ENCODE peak calls at places on chromosomes 16 and 17, in four cellular contexts. One of them, this sample, is unnamed.

GRCh38 chr16:4892356-4893102 is 44.4 kb downstream of the PPL start:
- DNase-seq in breast epithelium: no peak
- DNase-seq in heart left ventricle: no peak
- DNase-seq in effector memory CD4-positive, alpha-beta T cell: no peak
- DNase-seq in this sample: no peak

GRCh38 chr16:477758-478157 is 49.8 kb upstream of the CAPN15 start:
- DNase-seq in heart left ventricle: no peak
- DNase-seq in breast epithelium: no peak
- DNase-seq in effector memory CD4-positive, alpha-beta T cell: no peak
- DNase-seq in this sample: no peak

GRCh38 chr17:28466521-28467048 is 6.9 kb upstream of the SLC13A2 start:
- DNase-seq in effector memory CD4-positive, alpha-beta T cell: no peak
- DNase-seq in heart left ventricle: no peak
- DNase-seq in breast epithelium: no peak
- DNase-seq in this sample: no peak

GRCh38 chr17:64326420-64327054 is 63.5 kb upstream of the TEX2 start:
- DNase-seq in breast epithelium: peak; percentile 93
- DNase-seq in effector memory CD4-positive, alpha-beta T cell: no peak
- DNase-seq in heart left ventricle: peak; percentile 89
- DNase-seq in this sample: no peak

GRCh38 chr16:67833035-67833417 is 9.1 kb upstream of the THAP11 start:
- DNase-seq in heart left ventricle: peak; percentile 18
- DNase-seq in effector memory CD4-positive, alpha-beta T cell: no peak
- DNase-seq in breast epithelium: no peak
- DNase-seq in this sample: no peak

GRCh38 chr17:67855504-67856324 is 30.4 kb downstream of the BPTF start:
- DNase-seq in heart left ventricle: no peak
- DNase-seq in effector memory CD4-positive, alpha-beta T cell: no peak
- DNase-seq in breast epithelium: no peak
- DNase-seq in this sample: no peak

GRCh38 chr17:71765437-71765836 is 355.4 kb upstream of the SOX9 start:
- DNase-seq in breast epithelium: no peak
- DNase-seq in heart left ventricle: no peak
- DNase-seq in effector memory CD4-positive, alpha-beta T cell: no peak
- DNase-seq in this sample: no peak

GRCh38 chr17:44220211-44221071 is 966 bp upstream of the UBTF start:
- DNase-seq in effector memory CD4-positive, alpha-beta T cell: peak; percentile 34
- DNase-seq in heart left ventricle: peak; percentile 77
- DNase-seq in breast epithelium: no peak
- DNase-seq in this sample: no peak

GRCh38 chr16:86975445-86975844 is 341.7 kb downstream of the C16orf95 start:
- DNase-seq in heart left ventricle: peak; percentile 28
- DNase-seq in breast epithelium: peak; percentile 55
- DNase-seq in effector memory CD4-positive, alpha-beta T cell: no peak
- DNase-seq in this sample: no peak

GRCh38 chr17:82687871-82688270 is 10.6 kb downstream of the RAB40B start:
- DNase-seq in effector memory CD4-positive, alpha-beta T cell: no peak
- DNase-seq in heart left ventricle: no peak
- DNase-seq in breast epithelium: no peak
- DNase-seq in this sample: no peak

GRCh38 chr16:75304521-75305363 is 53.3 kb upstream of the BCAR1 start:
- DNase-seq in heart left ventricle: no peak
- DNase-seq in effector memory CD4-positive, alpha-beta T cell: no peak
- DNase-seq in breast epithelium: no peak
- DNase-seq in this sample: peak; percentile 60

GRCh38 chr17:82703935-82704865 is 5.7 kb upstream of the RAB40B start:
- DNase-seq in breast epithelium: no peak
- DNase-seq in heart left ventricle: no peak
- DNase-seq in effector memory CD4-positive, alpha-beta T cell: no peak
- DNase-seq in this sample: no peak

GRCh38 chr17:20122236-20122879 is 113.2 kb downstream of the SPECC1 start:
- DNase-seq in effector memory CD4-positive, alpha-beta T cell: no peak
- DNase-seq in heart left ventricle: no peak
- DNase-seq in breast epithelium: no peak
- DNase-seq in this sample: no peak

DNA sequence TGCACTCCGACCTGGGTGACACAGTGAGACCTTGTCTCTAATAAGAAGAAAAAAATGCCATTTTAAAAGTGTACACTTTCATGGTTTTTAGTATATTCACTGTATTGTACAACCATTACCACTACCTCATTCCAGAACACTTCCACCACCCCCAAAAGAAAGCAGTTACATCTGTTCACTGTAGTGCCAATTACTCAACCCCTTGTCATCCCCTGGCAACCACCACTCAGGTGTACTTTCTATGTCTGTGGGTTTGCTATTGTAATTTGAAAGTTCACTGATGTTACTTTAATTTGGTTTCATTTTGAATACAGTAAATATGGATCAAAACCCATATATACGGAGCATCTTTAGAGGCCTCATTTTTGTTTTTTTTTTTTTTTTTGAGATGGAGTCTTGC is 6.1 kb downstream of the ZG16 start:
- DNase-seq in breast epithelium: no peak
- DNase-seq in heart left ventricle: no peak
- DNase-seq in effector memory CD4-positive, alpha-beta T cell: no peak
- DNase-seq in this sample: no peak
- H3K27ac ChIP-seq in breast epithelium: no peak overlapping the region
- H3K27ac ChIP-seq in heart left ventricle: no peak overlapping the region
- H3K27ac ChIP-seq in effector memory CD4-positive, alpha-beta T cell: no peak overlapping the region
- H3K27ac ChIP-seq in this sample: no peak overlapping the region

GRCh38 chr17:40541060-40541872 is 24.0 kb downstream of the CCR7 start:
- DNase-seq in effector memory CD4-positive, alpha-beta T cell: peak; percentile 76
- DNase-seq in heart left ventricle: no peak
- DNase-seq in breast epithelium: peak; percentile 66
- DNase-seq in this sample: no peak
- H3K27ac ChIP-seq in effector memory CD4-positive, alpha-beta T cell: peak overlapping the region; percentile 74
- H3K27ac ChIP-seq in heart left ventricle: peak overlapping the region; percentile 88
- H3K27ac ChIP-seq in breast epithelium: peak overlapping the region; percentile 96
- H3K27ac ChIP-seq in this sample: peak overlapping the region; percentile 76

GRCh38 chr17:7355053-7355452 is at the start of gene TMEM95:
- DNase-seq in heart left ventricle: no peak
- DNase-seq in effector memory CD4-positive, alpha-beta T cell: no peak
- DNase-seq in breast epithelium: no peak
- DNase-seq in this sample: peak; percentile 66
- H3K27ac ChIP-seq in heart left ventricle: no peak within 1 kb of the TSS
- H3K27ac ChIP-seq in effector memory CD4-positive, alpha-beta T cell: no peak within 1 kb of the TSS
- H3K27ac ChIP-seq in breast epithelium: peak within 1 kb of the TSS; percentile 60
- H3K27ac ChIP-seq in this sample: peak within 1 kb of the TSS; percentile 87

DNA sequence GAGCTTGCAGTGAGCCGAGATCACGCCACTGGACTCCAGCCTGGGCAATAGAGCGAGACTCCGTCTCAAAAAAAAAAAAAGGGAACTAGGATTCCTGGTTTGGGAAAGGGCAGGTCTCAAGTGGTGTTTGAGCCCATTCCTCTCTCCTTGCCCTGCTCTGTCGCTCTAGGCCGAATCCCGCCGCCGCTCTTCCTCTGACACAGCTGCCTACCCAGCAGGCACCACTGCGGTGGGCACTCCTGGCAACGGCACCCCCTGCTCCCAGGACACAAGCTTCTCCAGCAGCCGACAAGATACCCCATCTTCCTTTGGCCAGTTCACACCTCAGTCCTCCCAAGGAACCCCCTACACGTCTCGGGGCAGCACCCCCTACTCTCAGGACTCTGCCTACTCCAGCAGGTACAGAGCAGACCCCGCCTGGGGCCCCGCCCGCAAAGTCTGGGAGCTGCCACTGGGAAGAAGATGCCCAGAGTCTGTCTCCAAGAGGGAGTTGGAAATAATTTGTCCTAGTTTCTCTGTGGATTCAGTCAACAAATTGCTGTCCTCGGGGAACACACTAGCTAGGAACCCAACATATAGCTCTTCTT is 6.5 kb downstream of the SETD1A start:
- DNase-seq in effector memory CD4-positive, alpha-beta T cell: no peak
- DNase-seq in breast epithelium: no peak
- DNase-seq in heart left ventricle: no peak
- DNase-seq in this sample: no peak
- H3K27ac ChIP-seq in effector memory CD4-positive, alpha-beta T cell: no peak overlapping the region
- H3K27ac ChIP-seq in breast epithelium: no peak overlapping the region
- H3K27ac ChIP-seq in heart left ventricle: no peak overlapping the region
- H3K27ac ChIP-seq in this sample: no peak overlapping the region

GRCh38 chr17:16986391-16986790 is 14.5 kb upstream of the TNFRSF13B start:
- DNase-seq in effector memory CD4-positive, alpha-beta T cell: no peak
- DNase-seq in breast epithelium: no peak
- DNase-seq in heart left ventricle: no peak
- DNase-seq in this sample: no peak
- H3K27ac ChIP-seq in effector memory CD4-positive, alpha-beta T cell: no peak overlapping the region
- H3K27ac ChIP-seq in breast epithelium: no peak overlapping the region
- H3K27ac ChIP-seq in heart left ventricle: no peak overlapping the region
- H3K27ac ChIP-seq in this sample: no peak overlapping the region